ENCODE peak calls at places on chromosomes 13 and 19, in seven cellular contexts. U is GM12891, M is H1, Q is GM12878, Z is GM12892, J is K562, R is HepG2. B is an unnamed sample.

GRCh38 chr13:47945738-47946137 is 55.3 kb downstream of the SUCLA2 start:
- DNase-seq in U (no peak), M (no peak), Q (no peak), Z (no peak), J (peak; percentile 2), R (peak; percentile 4), B (no peak)

GRCh38 chr13:111241006-111241755 is 79.3 kb upstream of the TEX29 start:
- DNase-seq in U (no peak), M (no peak), Q (no peak), Z (no peak), J (no peak), R (no peak), B (no peak)

GRCh38 chr19:50658438-50659317 is 9.4 kb downstream of the C19orf81 start:
- DNase-seq in U (no peak), M (peak; percentile 65), Q (no peak), Z (no peak), J (peak; percentile 97), R (no peak), B (peak; percentile 99)

GRCh38 chr13:54859827-54860226 is 1831.2 kb downstream of the OLFM4 start:
- DNase-seq in U (no peak), M (no peak), Q (no peak), Z (no peak), J (no peak), R (no peak), B (no peak)

GRCh38 chr19:32719611-32720059 is at the start of gene TDRD12:
- DNase-seq in U (no peak), M (peak; percentile 15), Q (no peak), Z (no peak), J (no peak), R (no peak), B (peak; percentile 42)

GRCh38 chr13:23570099-23570926 is at the start of gene TNFRSF19:
- DNase-seq in U (no peak), M (no peak), Q (no peak), Z (no peak), J (peak; percentile 45), R (peak; percentile 98), B (peak; percentile 80)

GRCh38 chr13:112752711-112753541 is 63.1 kb downstream of the ATP11A start:
- DNase-seq in U (no peak), M (no peak), Q (no peak), Z (no peak), J (no peak), R (no peak), B (no peak)

GRCh38 chr13:20940083-20940482 is 37.5 kb upstream of the XPO4 start:
- DNase-seq in U (no peak), M (no peak), Q (no peak), Z (no peak), J (no peak), R (peak; percentile 83), B (no peak)

GRCh38 chr19:35882074-35882832 is 13.9 kb downstream of the APLP1 start:
- DNase-seq in U (no peak), M (no peak), Q (peak; percentile 33), Z (no peak), J (peak; percentile 68), R (peak; percentile 64), B (peak; percentile 79)

GRCh38 chr19:18895038-18895827 is 725 bp downstream of the CERS1 start:
- DNase-seq in U (no peak), M (no peak), Q (no peak), Z (no peak), J (peak; percentile 72), R (peak; percentile 79), B (peak; percentile 95)

GRCh38 chr19:11685676-11686650 is 52.8 kb downstream of the ZNF823 start:
- DNase-seq in U (no peak), M (no peak), Q (no peak), Z (no peak), J (no peak), R (no peak), B (no peak)

GRCh38 chr19:35153701-35154534 is 617 bp upstream of the FXYD5 start:
- DNase-seq in U (peak; percentile 80), M (no peak), Q (no peak), Z (peak; percentile 80), J (peak; percentile 85), R (no peak), B (peak; percentile 79)

GRCh38 chr19:6318772-6319171 is 14.6 kb downstream of the ACER1 start:
- DNase-seq in U (no peak), M (no peak), Q (no peak), Z (no peak), J (no peak), R (no peak), B (no peak)

GRCh38 chr13:62250501-62251175 is 835.0 kb upstream of the PCDH20 start:
- DNase-seq in U (no peak), M (no peak), Q (no peak), Z (no peak), J (no peak), R (no peak), B (no peak)

GRCh38 chr13:37295046-37295445 is 189.6 kb upstream of the CSNK1A1L start:
- DNase-seq in U (no peak), M (no peak), Q (no peak), Z (no peak), J (no peak), R (no peak), B (no peak)

GRCh38 chr13:90362718-90363117 is 984.8 kb upstream of the MIR17HG start:
- DNase-seq in U (no peak), M (no peak), Q (no peak), Z (no peak), J (no peak), R (no peak), B (no peak)

GRCh38 chr13:20099319-20099718 is 61.5 kb downstream of the GJA3 start:
- DNase-seq in U (no peak), M (no peak), Q (no peak), Z (no peak), J (no peak), R (no peak), B (no peak)

GRCh38 chr13:110910013-110910890 is 4.6 kb downstream of the ANKRD10 start:
- DNase-seq in U (no peak), M (no peak), Q (no peak), Z (no peak), J (no peak), R (no peak), B (no peak)

GRCh38 chr19:49676136-49676689 is 858 bp upstream of the PRMT1 start:
- DNase-seq in U (no peak), M (peak; percentile 82), Q (peak; percentile 84), Z (no peak), J (peak; percentile 94), R (peak; percentile 80), B (peak; percentile 83)

GRCh38 chr13:65921933-65922332 is 1308.2 kb downstream of the PCDH9 start:
- DNase-seq in U (no peak), M (no peak), Q (no peak), Z (no peak), J (no peak), R (no peak), B (no peak)

GRCh38 chr13:29999492-30000372 is 149.3 kb upstream of the UBL3 start:
- DNase-seq in U (no peak), M (no peak), Q (no peak), Z (no peak), J (no peak), R (no peak), B (no peak)

GRCh38 chr13:26996965-26997752 is 174.5 kb downstream of the USP12 start:
- DNase-seq in U (no peak), M (no peak), Q (peak; percentile 77), Z (peak; percentile 25), J (no peak), R (no peak), B (no peak)

GRCh38 chr19:17125728-17126677 is 50.4 kb downstream of the MYO9B start:
- DNase-seq in U (peak; percentile 68), M (no peak), Q (peak; percentile 79), Z (peak; percentile 71), J (no peak), R (no peak), B (peak; percentile 83)
- TF ChIP-seq TAF1 in U (no peak), M (no peak), Q (peak; percentile 17), Z (no peak), J (no peak), R (no peak), B (no peak)

GRCh38 chr19:45468159-45468651 is 409 bp downstream of the FOSB start:
- DNase-seq in U (no peak), M (no peak), Q (no peak), Z (no peak), J (peak; percentile 32), R (no peak), B (no peak)

GRCh38 chr19:45468803-45469131 is 971 bp downstream of the FOSB start:
- DNase-seq in U (no peak), M (no peak), Q (no peak), Z (no peak), J (no peak), R (no peak), B (no peak)

GRCh38 chr19:45467115-45467455 is 711 bp upstream of the FOSB start:
- DNase-seq in U (no peak), M (no peak), Q (no peak), Z (no peak), J (peak; percentile 40), R (no peak), B (no peak)

GRCh38 chr19:45469132-45469834 is 1.5 kb downstream of the FOSB start:
- DNase-seq in U (peak; percentile 92), M (no peak), Q (peak; percentile 78), Z (peak; percentile 94), J (peak; percentile 97), R (peak; percentile 87), B (peak; percentile 92)

GRCh38 chr19:45467456-45468158 is at the start of gene FOSB:
- DNase-seq in U (peak; percentile 82), M (no peak), Q (no peak), Z (peak; percentile 82), J (peak; percentile 97), R (peak; percentile 87), B (peak; percentile 96)
- TF ChIP-seq TAF1 in U (no peak), M (peak; percentile 91), Q (peak; percentile 76), Z (no peak), J (peak; percentile 84), R (peak; percentile 49), B (peak; percentile 79)

DNA sequence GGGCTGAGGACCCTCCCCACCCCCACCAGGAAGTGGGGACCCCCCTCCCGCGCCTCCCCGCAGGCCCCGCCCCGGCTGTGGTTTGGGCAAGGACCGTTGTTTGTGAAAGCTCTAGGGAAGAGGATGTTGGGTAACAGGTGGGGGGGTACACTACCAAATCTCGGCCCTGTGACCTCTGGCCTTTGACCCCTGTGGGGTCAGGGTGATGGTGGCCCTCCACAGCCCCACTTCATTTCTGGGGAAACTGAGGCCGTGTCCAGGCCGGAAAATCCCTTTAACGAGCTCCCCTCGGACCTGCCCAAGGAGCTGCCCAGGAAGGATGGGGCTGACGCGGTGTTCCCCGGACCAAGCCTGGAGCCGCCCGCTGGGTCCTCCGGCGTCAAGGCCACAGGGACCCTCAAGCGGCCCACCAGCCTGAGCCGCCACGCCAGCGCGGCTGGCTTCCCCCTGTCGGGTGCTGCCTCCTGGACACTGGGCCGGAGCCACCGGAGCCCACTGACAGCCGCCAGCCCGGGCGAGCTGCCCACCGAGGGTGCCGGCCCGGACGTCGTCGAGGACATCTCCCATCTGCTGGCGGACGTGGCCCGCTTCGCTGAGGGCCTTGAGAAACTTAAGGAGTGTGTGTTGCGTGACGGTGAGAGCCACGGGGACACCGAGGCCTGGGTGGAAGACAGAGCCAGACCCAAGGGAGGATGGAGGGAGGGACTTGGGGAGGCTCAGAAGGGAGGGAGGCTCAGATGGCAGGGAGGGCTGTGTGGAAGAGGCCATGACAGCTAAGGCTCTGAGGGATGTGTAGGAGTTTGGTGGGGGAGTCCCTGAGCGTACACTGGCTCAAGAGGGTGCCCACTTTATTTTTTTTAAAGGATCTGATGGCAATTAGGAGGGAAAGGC is 1.4 kb downstream of the ARHGAP45 start:
- DNase-seq in U (no peak), M (no peak), Q (no peak), Z (no peak), J (no peak), R (no peak), B (no peak)
- TF ChIP-seq TAF1 in U (no peak), M (no peak), Q (no peak), Z (no peak), J (no peak), R (no peak), B (no peak)

GRCh38 chr19:15091918-15092753 is 10.1 kb downstream of the OR1I1 start:
- DNase-seq in U (peak; percentile 28), M (no peak), Q (no peak), Z (peak; percentile 17), J (peak; percentile 77), R (peak; percentile 66), B (peak; percentile 50)
- TF ChIP-seq TAF1 in U (no peak), M (no peak), Q (no peak), Z (no peak), J (no peak), R (no peak), B (no peak)